ENCODE peak calls at places on chromosomes 1 and 21, in eight cellular contexts. One of them, this sample, is unnamed.

GRCh38 chr1:17929224-17929623 is 174.1 kb downstream of the ACTL8 start:
- DNase-seq in natural killer cell: no peak
- DNase-seq in tibial artery: no peak
- DNase-seq in cardiac fibroblast: no peak
- DNase-seq in fibroblast of the aortic adventitia: no peak
- DNase-seq in breast epithelium: no peak
- DNase-seq in RWPE1: no peak
- DNase-seq in psoas muscle: no peak
- DNase-seq in this sample: no peak

GRCh38 chr1:1169429-1170214 is 4.1 kb upstream of the TTLL10 start:
- DNase-seq in natural killer cell: no peak
- DNase-seq in tibial artery: no peak
- DNase-seq in cardiac fibroblast: no peak
- DNase-seq in fibroblast of the aortic adventitia: no peak
- DNase-seq in breast epithelium: no peak
- DNase-seq in RWPE1: no peak
- DNase-seq in psoas muscle: no peak
- DNase-seq in this sample: no peak

GRCh38 chr1:17168480-17168878 is 36.4 kb upstream of the PADI1 start:
- DNase-seq in natural killer cell: no peak
- DNase-seq in tibial artery: no peak
- DNase-seq in cardiac fibroblast: peak
- DNase-seq in fibroblast of the aortic adventitia: peak
- DNase-seq in breast epithelium: no peak
- DNase-seq in RWPE1: no peak
- DNase-seq in psoas muscle: no peak
- DNase-seq in this sample: peak

GRCh38 chr1:225890346-225891228 is 1.6 kb upstream of the LEFTY1 start:
- DNase-seq in natural killer cell: no peak
- DNase-seq in tibial artery: no peak
- DNase-seq in cardiac fibroblast: no peak
- DNase-seq in fibroblast of the aortic adventitia: no peak
- DNase-seq in breast epithelium: no peak
- DNase-seq in RWPE1: no peak
- DNase-seq in psoas muscle: no peak
- DNase-seq in this sample: no peak

GRCh38 chr21:43290529-43291346 is 121.9 kb downstream of the CRYAA start:
- DNase-seq in natural killer cell: no peak
- DNase-seq in tibial artery: no peak
- DNase-seq in cardiac fibroblast: no peak
- DNase-seq in fibroblast of the aortic adventitia: no peak
- DNase-seq in breast epithelium: no peak
- DNase-seq in RWPE1: no peak
- DNase-seq in psoas muscle: peak
- DNase-seq in this sample: no peak

GRCh38 chr1:92094112-92094511 is 14.0 kb downstream of the BTBD8 start:
- DNase-seq in natural killer cell: no peak
- DNase-seq in tibial artery: no peak
- DNase-seq in cardiac fibroblast: no peak
- DNase-seq in fibroblast of the aortic adventitia: no peak
- DNase-seq in breast epithelium: no peak
- DNase-seq in RWPE1: no peak
- DNase-seq in psoas muscle: no peak
- DNase-seq in this sample: no peak

GRCh38 chr1:205528446-205528886 is 24.0 kb downstream of the CDK18 start:
- DNase-seq in natural killer cell: no peak
- DNase-seq in tibial artery: no peak
- DNase-seq in cardiac fibroblast: no peak
- DNase-seq in fibroblast of the aortic adventitia: no peak
- DNase-seq in breast epithelium: no peak
- DNase-seq in RWPE1: no peak
- DNase-seq in psoas muscle: no peak
- DNase-seq in this sample: no peak

GRCh38 chr1:14326857-14327256 is 271.6 kb upstream of the KAZN start:
- DNase-seq in natural killer cell: no peak
- DNase-seq in tibial artery: no peak
- DNase-seq in cardiac fibroblast: no peak
- DNase-seq in fibroblast of the aortic adventitia: no peak
- DNase-seq in breast epithelium: no peak
- DNase-seq in RWPE1: no peak
- DNase-seq in psoas muscle: no peak
- DNase-seq in this sample: no peak

GRCh38 chr21:14900611-14901010 is 164.2 kb downstream of the NRIP1 start:
- DNase-seq in natural killer cell: no peak
- DNase-seq in tibial artery: no peak
- DNase-seq in cardiac fibroblast: no peak
- DNase-seq in fibroblast of the aortic adventitia: peak
- DNase-seq in breast epithelium: no peak
- DNase-seq in RWPE1: no peak
- DNase-seq in psoas muscle: no peak
- DNase-seq in this sample: peak

GRCh38 chr21:37655601-37656300 is 260.5 kb downstream of the KCNJ6 start:
- DNase-seq in natural killer cell: no peak
- DNase-seq in tibial artery: no peak
- DNase-seq in cardiac fibroblast: no peak
- DNase-seq in fibroblast of the aortic adventitia: no peak
- DNase-seq in breast epithelium: no peak
- DNase-seq in RWPE1: no peak
- DNase-seq in psoas muscle: no peak
- DNase-seq in this sample: no peak

GRCh38 chr1:165898837-165899236 is 71.4 kb downstream of the UCK2 start:
- DNase-seq in natural killer cell: no peak
- DNase-seq in tibial artery: peak
- DNase-seq in cardiac fibroblast: peak
- DNase-seq in fibroblast of the aortic adventitia: peak
- DNase-seq in breast epithelium: peak
- DNase-seq in RWPE1: peak
- DNase-seq in psoas muscle: peak
- DNase-seq in this sample: peak

GRCh38 chr1:6888268-6888667 is 103.0 kb downstream of the CAMTA1 start:
- DNase-seq in natural killer cell: no peak
- DNase-seq in tibial artery: no peak
- DNase-seq in cardiac fibroblast: peak
- DNase-seq in fibroblast of the aortic adventitia: no peak
- DNase-seq in breast epithelium: no peak
- DNase-seq in RWPE1: no peak
- DNase-seq in psoas muscle: no peak
- DNase-seq in this sample: peak

GRCh38 chr1:105608713-105609112 is 1447.8 kb upstream of the PRMT6 start:
- DNase-seq in natural killer cell: no peak
- DNase-seq in tibial artery: no peak
- DNase-seq in cardiac fibroblast: peak
- DNase-seq in fibroblast of the aortic adventitia: peak
- DNase-seq in breast epithelium: no peak
- DNase-seq in RWPE1: peak
- DNase-seq in psoas muscle: no peak
- DNase-seq in this sample: peak

GRCh38 chr1:11571906-11572616 is 82.2 kb downstream of the FBXO2 start:
- DNase-seq in natural killer cell: no peak
- DNase-seq in tibial artery: no peak
- DNase-seq in cardiac fibroblast: no peak
- DNase-seq in fibroblast of the aortic adventitia: no peak
- DNase-seq in breast epithelium: no peak
- DNase-seq in RWPE1: no peak
- DNase-seq in psoas muscle: no peak
- DNase-seq in this sample: no peak

GRCh38 chr1:115112496-115113375 is 23.4 kb upstream of the TSPAN2 start:
- DNase-seq in natural killer cell: peak
- DNase-seq in tibial artery: no peak
- DNase-seq in cardiac fibroblast: peak
- DNase-seq in fibroblast of the aortic adventitia: peak
- DNase-seq in breast epithelium: no peak
- DNase-seq in RWPE1: no peak
- DNase-seq in psoas muscle: no peak
- DNase-seq in this sample: no peak

GRCh38 chr1:26274801-26275425 is 5.0 kb upstream of the SH3BGRL3 start:
- DNase-seq in natural killer cell: no peak
- DNase-seq in tibial artery: no peak
- DNase-seq in cardiac fibroblast: peak
- DNase-seq in fibroblast of the aortic adventitia: no peak
- DNase-seq in breast epithelium: no peak
- DNase-seq in RWPE1: peak
- DNase-seq in psoas muscle: no peak
- DNase-seq in this sample: peak

GRCh38 chr1:37161171-37161570 is 126.9 kb upstream of the GRIK3 start:
- DNase-seq in natural killer cell: no peak
- DNase-seq in tibial artery: no peak
- DNase-seq in cardiac fibroblast: no peak
- DNase-seq in fibroblast of the aortic adventitia: no peak
- DNase-seq in breast epithelium: no peak
- DNase-seq in RWPE1: no peak
- DNase-seq in psoas muscle: no peak
- DNase-seq in this sample: no peak

GRCh38 chr1:94031154-94031553 is 89.8 kb downstream of the ABCA4 start:
- DNase-seq in natural killer cell: no peak
- DNase-seq in tibial artery: no peak
- DNase-seq in cardiac fibroblast: no peak
- DNase-seq in fibroblast of the aortic adventitia: no peak
- DNase-seq in breast epithelium: no peak
- DNase-seq in RWPE1: no peak
- DNase-seq in psoas muscle: no peak
- DNase-seq in this sample: no peak

DNA sequence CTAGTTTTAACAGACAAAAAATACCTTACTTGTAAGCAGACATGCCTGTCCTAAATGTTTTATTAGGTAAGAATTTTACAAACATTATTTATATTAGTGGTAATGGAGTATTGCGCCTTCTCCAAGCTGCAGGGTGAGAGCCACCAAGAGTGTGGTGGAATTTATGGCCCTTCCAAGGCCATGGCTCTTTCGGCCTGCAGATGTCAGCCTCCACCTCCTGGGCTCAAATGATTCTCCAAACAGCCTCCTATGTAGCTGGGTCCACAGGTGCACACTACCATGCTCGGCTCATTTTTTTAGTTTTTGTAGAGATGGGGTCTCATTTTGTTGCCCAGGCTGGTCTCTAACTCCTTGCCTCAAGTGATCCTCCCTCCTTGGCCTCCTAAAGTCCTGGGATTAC is 56.3 kb downstream of the ITGB3BP start:
- DNase-seq in natural killer cell: no peak
- DNase-seq in tibial artery: no peak
- DNase-seq in cardiac fibroblast: no peak
- DNase-seq in fibroblast of the aortic adventitia: no peak
- DNase-seq in breast epithelium: no peak
- DNase-seq in RWPE1: no peak
- DNase-seq in psoas muscle: no peak
- DNase-seq in this sample: no peak
- TF ChIP-seq CTCF in natural killer cell: no peak
- TF ChIP-seq CTCF in tibial artery: no peak
- TF ChIP-seq CTCF in cardiac fibroblast: no peak
- TF ChIP-seq CTCF in fibroblast of the aortic adventitia: peak
- TF ChIP-seq CTCF in breast epithelium: no peak
- TF ChIP-seq CTCF in RWPE1: no peak
- TF ChIP-seq CTCF in psoas muscle: no peak
- TF ChIP-seq CTCF in this sample: no peak

DNA sequence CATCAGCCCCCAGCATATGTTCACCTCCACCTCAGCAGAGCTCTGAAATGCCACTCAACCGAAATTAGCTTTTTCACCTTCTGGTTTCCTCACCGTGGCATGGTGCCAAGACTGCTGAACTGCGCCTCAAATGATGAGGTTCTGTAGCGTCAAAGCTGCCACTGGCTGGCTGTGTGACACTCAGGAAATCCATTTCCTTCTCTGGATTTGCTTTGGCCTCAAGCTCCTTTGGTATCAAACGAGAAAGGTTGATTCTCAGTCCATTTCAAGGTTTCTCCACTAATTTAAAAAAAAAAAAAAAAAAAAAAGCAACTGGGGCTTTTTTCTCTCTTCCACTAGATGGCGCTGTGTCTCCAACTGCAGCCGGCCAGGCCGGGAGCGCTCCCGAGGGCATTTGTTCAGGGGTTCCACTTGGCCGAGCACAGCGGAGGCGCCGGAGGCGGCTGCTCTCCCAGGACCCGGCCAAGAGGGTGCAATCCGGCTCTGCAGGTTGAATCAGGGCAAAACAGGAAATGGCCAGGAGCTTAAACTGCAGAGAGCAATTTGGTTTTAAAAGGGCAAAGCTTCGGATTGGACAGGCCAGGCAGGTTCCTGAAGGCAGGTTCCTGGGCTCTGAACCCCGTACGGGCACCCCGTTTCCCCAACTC is 26.5 kb upstream of the PLA2G2C start:
- DNase-seq in natural killer cell: peak
- DNase-seq in tibial artery: peak
- DNase-seq in cardiac fibroblast: peak
- DNase-seq in fibroblast of the aortic adventitia: peak
- DNase-seq in breast epithelium: peak
- DNase-seq in RWPE1: peak
- DNase-seq in psoas muscle: peak
- DNase-seq in this sample: peak
- TF ChIP-seq CTCF in natural killer cell: peak
- TF ChIP-seq CTCF in tibial artery: peak
- TF ChIP-seq CTCF in cardiac fibroblast: peak
- TF ChIP-seq CTCF in fibroblast of the aortic adventitia: peak
- TF ChIP-seq CTCF in breast epithelium: peak
- TF ChIP-seq CTCF in RWPE1: peak
- TF ChIP-seq CTCF in psoas muscle: peak
- TF ChIP-seq CTCF in this sample: peak

DNA sequence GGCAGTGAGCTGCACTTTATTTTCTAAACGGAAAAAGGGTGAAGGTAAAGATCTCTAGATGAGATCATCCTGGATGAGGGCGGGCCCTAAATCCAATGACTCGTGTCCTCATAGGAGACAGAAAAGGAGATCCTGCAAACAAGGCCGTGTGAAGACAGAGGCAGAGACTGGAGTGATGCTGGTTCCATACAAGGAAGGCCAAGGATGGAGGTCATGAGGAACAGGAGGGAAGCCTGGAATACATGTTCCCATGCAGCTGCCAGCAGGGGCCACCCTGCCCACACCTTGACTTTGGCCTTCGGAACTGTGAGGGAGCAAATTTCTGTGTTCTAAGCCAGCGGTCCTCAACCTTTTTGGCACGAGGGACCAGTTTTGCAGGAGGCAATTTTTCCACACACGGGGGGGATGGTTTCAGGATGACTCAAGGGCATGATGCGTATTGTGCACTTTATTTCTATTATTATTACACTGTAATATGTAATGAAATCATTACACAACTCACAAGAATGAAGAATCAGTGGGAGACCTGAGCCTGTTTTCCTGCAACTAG is 94.3 kb downstream of the PSMG1 start:
- DNase-seq in natural killer cell: no peak
- DNase-seq in tibial artery: peak
- DNase-seq in cardiac fibroblast: peak
- DNase-seq in fibroblast of the aortic adventitia: peak
- DNase-seq in breast epithelium: no peak
- DNase-seq in RWPE1: peak
- DNase-seq in psoas muscle: peak
- DNase-seq in this sample: peak
- TF ChIP-seq CTCF in natural killer cell: no peak
- TF ChIP-seq CTCF in tibial artery: peak
- TF ChIP-seq CTCF in cardiac fibroblast: no peak
- TF ChIP-seq CTCF in fibroblast of the aortic adventitia: peak
- TF ChIP-seq CTCF in breast epithelium: no peak
- TF ChIP-seq CTCF in RWPE1: no peak
- TF ChIP-seq CTCF in psoas muscle: no peak
- TF ChIP-seq CTCF in this sample: peak

DNA sequence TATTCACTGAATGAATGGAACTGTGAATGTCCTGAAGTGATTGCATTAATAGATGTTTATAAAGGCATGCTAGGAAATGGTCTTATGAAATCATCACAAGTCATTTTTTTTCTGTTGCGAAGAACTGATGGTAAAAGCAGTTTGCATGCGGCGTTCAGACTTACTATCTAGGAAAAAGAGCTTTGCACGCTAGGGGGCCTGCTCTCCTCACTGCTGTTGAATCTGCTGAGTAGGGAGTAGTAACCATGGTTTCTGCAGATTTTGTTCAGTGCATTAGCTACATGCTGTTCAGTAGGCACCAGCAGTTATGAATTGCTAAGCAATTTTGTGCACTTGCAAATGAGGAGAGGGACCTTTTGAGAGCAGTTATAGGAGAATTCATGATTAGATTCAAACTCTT is 57.9 kb downstream of the CENPF start:
- DNase-seq in natural killer cell: no peak
- DNase-seq in tibial artery: no peak
- DNase-seq in cardiac fibroblast: peak
- DNase-seq in fibroblast of the aortic adventitia: peak
- DNase-seq in breast epithelium: peak
- DNase-seq in RWPE1: no peak
- DNase-seq in psoas muscle: peak
- DNase-seq in this sample: peak
- TF ChIP-seq CTCF in natural killer cell: no peak
- TF ChIP-seq CTCF in tibial artery: no peak
- TF ChIP-seq CTCF in cardiac fibroblast: peak
- TF ChIP-seq CTCF in fibroblast of the aortic adventitia: peak
- TF ChIP-seq CTCF in breast epithelium: peak
- TF ChIP-seq CTCF in RWPE1: peak
- TF ChIP-seq CTCF in psoas muscle: peak
- TF ChIP-seq CTCF in this sample: peak

This sample was measured in HFFc6.